ENCODE peak calls at places on chromosomes 2 and 18, in four cellular contexts. R, V, W and I are unnamed samples.
A peak's percentile ranks its signal among the peaks of the same experiment; 100 is the strongest.

GRCh38 chr2:23327897-23328296 is 57.1 kb upstream of the KLHL29 start:
- DNase-seq in R (no peak), V (no peak), W (no peak), I (no peak)

GRCh38 chr18:11570770-11571169 is 38.6 kb upstream of the SLC35G4 start:
- DNase-seq in R (no peak), V (no peak), W (no peak), I (peak; percentile 40)

GRCh38 chr2:168604252-168604651 is 148.2 kb downstream of the CERS6 start:
- DNase-seq in R (no peak), V (no peak), W (no peak), I (no peak)

GRCh38 chr18:29154758-29155725 is 978.1 kb upstream of the CDH2 start:
- DNase-seq in R (no peak), V (peak; percentile 95), W (no peak), I (no peak)

GRCh38 chr2:1884933-1885580 is 140.7 kb upstream of the PXDN start:
- DNase-seq in R (no peak), V (peak; percentile 77), W (no peak), I (no peak)

GRCh38 chr2:203559640-203560039 is 24.5 kb upstream of the RAPH1 start:
- DNase-seq in R (no peak), V (no peak), W (no peak), I (no peak)

GRCh38 chr2:186841940-186842339 is 7.0 kb downstream of the ZSWIM2 start:
- DNase-seq in R (no peak), V (peak; percentile 82), W (no peak), I (no peak)

GRCh38 chr2:437772-438393 is 150.0 kb upstream of the ALKAL2 start:
- DNase-seq in R (no peak), V (no peak), W (no peak), I (peak; percentile 41)

DNA sequence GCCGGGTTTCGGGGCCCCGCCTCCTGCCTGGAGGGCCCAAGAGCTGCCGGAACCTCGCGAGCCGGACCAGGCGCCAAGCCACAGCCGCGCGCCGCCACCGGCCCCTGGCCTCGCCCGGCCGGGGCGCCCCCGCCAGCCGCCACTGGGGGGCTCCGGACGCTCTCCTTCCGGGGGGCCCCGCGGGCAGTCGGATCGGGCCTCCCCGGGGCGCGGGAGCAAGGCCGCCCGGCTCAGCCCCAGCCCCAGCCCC is 17.4 kb upstream of the HAAO start:
- DNase-seq in R (peak; percentile 86), V (peak; percentile 79), W (peak; percentile 91), I (peak; percentile 85)
- H3K4me3 ChIP-seq in R (peak overlapping the region; percentile 62), V (peak overlapping the region; percentile 40), W (peak overlapping the region; percentile 72), I (peak overlapping the region; percentile 67)

DNA sequence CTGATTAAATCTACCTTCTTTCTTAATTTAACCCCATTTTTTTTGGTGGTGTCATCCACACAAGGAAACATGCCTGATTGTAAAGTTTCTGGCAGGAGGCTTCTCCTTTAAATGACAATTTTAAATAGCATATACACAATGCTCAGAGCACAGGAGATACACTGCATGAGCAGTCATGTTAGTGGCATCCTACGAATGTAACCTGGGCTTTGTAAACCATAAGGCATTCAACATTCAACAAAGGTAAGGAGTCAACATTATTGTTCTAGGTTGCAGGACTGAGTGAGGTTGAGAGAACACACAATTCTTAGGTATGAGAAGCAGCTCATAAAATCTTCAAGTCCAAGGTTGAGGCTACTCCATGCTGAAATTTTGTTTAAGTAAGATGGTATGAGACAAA is 266.6 kb upstream of the SIX2 start:
- DNase-seq in R (no peak), V (no peak), W (no peak), I (no peak)
- H3K4me2 ChIP-seq in R (no peak overlapping the region), V (no peak overlapping the region), W (no peak overlapping the region), I (no peak overlapping the region)

DNA sequence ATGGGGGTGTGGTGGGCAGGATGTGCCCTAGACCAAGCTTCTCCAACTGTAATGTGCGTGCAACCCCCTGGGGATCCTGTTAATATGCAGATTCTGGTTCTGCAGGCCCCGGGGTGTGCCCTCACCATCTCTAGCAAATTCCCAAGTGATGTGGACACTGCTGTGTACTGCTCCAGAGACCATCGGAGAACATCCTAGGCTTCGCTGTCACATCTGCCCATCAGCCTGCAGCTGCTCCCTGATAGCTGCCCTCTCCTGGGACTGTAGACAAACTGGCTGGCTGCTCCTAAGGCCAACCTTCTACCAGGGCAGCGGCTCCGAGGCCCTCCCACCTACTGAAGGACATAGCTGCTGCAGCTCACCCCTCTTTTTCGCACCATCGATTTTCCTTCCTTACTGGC is 3.1 kb downstream of the HS1BP3 start:
- DNase-seq in R (no peak), V (no peak), W (no peak), I (no peak)
- H3K4me3 ChIP-seq in R (no peak overlapping the region), V (no peak overlapping the region), W (no peak overlapping the region), I (no peak overlapping the region)

GRCh38 chr2:46460241-46460921 is 19.0 kb upstream of the TMEM247 start:
- DNase-seq in R (no peak), V (no peak), W (no peak), I (no peak)
- H3K4me2 ChIP-seq in R (no peak overlapping the region), V (no peak overlapping the region), W (no peak overlapping the region), I (no peak overlapping the region)

GRCh38 chr2:176123847-176124273 is 1.3 kb downstream of the HOXD9 start:
- DNase-seq in R (no peak), V (no peak), W (no peak), I (no peak)
- H3K4me3 ChIP-seq in R (no peak overlapping the region), V (no peak overlapping the region), W (no peak overlapping the region), I (no peak overlapping the region)

DNA sequence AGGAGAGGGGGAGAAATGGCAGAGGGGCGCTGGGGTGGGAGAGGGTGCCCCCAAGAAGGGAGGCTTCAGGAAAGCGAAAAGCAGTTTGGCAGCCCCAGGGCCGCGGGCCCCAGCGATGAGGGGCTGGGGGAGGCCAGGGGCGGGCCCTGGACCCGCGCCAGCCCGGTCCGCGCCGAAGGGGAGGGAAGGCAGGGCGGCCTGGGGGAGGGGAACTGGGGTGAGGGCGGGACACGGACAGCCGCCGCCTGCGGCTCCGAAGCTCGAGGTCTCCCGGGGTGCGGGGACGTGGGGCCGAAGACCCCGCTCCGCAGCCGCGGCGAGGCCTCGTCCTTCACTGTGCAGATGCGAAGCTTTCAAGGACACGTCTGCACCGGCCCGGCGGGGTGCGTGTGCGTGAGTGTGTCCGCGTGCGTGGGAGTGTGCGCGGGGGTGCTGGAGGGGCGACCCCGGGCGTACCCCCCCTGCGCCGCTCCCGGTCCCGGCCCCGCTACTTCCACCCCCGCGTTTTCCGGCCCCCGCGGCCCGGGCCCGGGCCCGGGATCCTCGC is 1.3 kb downstream of the DNMT3A start:
- DNase-seq in R (peak; percentile 31), V (no peak), W (peak; percentile 64), I (no peak)
- H3K4me2 ChIP-seq in R (peak overlapping the region; percentile 87), V (peak overlapping the region; percentile 75), W (no peak overlapping the region), I (peak overlapping the region; percentile 39)

GRCh38 chr2:49261791-49262190 is 107.5 kb upstream of the FSHR start:
- DNase-seq in R (no peak), V (no peak), W (no peak), I (no peak)

GRCh38 chr2:49259926-49260325 is 105.6 kb upstream of the FSHR start:
- DNase-seq in R (no peak), V (peak; percentile 32), W (no peak), I (no peak)

GRCh38 chr2:49265471-49265870 is 111.2 kb upstream of the FSHR start:
- DNase-seq in R (no peak), V (no peak), W (no peak), I (no peak)

GRCh38 chr2:49262815-49263560 is 108.7 kb upstream of the FSHR start:
- DNase-seq in R (no peak), V (no peak), W (no peak), I (no peak)

GRCh38 chr2:49261021-49261538 is 106.8 kb upstream of the FSHR start:
- DNase-seq in R (no peak), V (no peak), W (no peak), I (no peak)
- H3K4me3 ChIP-seq in R (no peak overlapping the region), V (no peak overlapping the region), W (no peak overlapping the region), I (no peak overlapping the region)

GRCh38 chr18:26574958-26575864 is 26.9 kb upstream of the KCTD1 start:
- DNase-seq in R (peak; percentile 66), V (peak; percentile 75), W (no peak), I (no peak)
- H3K4me2 ChIP-seq in R (peak overlapping the region; percentile 75), V (peak overlapping the region; percentile 81), W (peak overlapping the region; percentile 47), I (no peak overlapping the region)

GRCh38 chr2:9000442-9000841 is 3.0 kb downstream of the MBOAT2 start:
- DNase-seq in R (no peak), V (no peak), W (no peak), I (no peak)
- H3K4me3 ChIP-seq in R (no peak overlapping the region), V (no peak overlapping the region), W (no peak overlapping the region), I (no peak overlapping the region)

GRCh38 chr2:128441341-128442052 is 122.8 kb upstream of the HS6ST1 start:
- DNase-seq in R (no peak), V (no peak), W (no peak), I (no peak)
- H3K4me2 ChIP-seq in R (no peak overlapping the region), V (no peak overlapping the region), W (peak overlapping the region; percentile 7), I (no peak overlapping the region)